ENCODE peak calls at places on chromosomes 2 and 18, in ten cellular contexts. One of them, this sample, is unnamed.
A peak's percentile ranks its signal among the peaks of the same experiment; 100 is the strongest.

GRCh38 chr2:231099918-231100317 is 24.9 kb downstream of the HTR2B start:
- DNase-seq in GM12891: no peak
- DNase-seq in astrocyte of the cerebellum: no peak
- DNase-seq in left lung: no peak
- DNase-seq in OCI-M1: no peak
- DNase-seq in GM12865: peak; percentile 5
- DNase-seq in choroid plexus epithelial cell: no peak
- DNase-seq in NCI-H748 treated with DMSO at 0.1 percent for 48 hours: no peak
- DNase-seq in type B pancreatic cell: no peak
- DNase-seq in ecto neural progenitor cell: no peak
- DNase-seq in this sample: no peak

GRCh38 chr2:71833272-71833671 is 314.4 kb downstream of the CYP26B1 start:
- DNase-seq in GM12891: no peak
- DNase-seq in astrocyte of the cerebellum: no peak
- DNase-seq in left lung: no peak
- DNase-seq in OCI-M1: no peak
- DNase-seq in GM12865: no peak
- DNase-seq in choroid plexus epithelial cell: no peak
- DNase-seq in NCI-H748 treated with DMSO at 0.1 percent for 48 hours: no peak
- DNase-seq in type B pancreatic cell: no peak
- DNase-seq in ecto neural progenitor cell: no peak
- DNase-seq in this sample: no peak

GRCh38 chr18:21896732-21897336 is 156.2 kb downstream of the MIB1 start:
- DNase-seq in GM12891: no peak
- DNase-seq in astrocyte of the cerebellum: no peak
- DNase-seq in left lung: no peak
- DNase-seq in OCI-M1: no peak
- DNase-seq in GM12865: no peak
- DNase-seq in choroid plexus epithelial cell: no peak
- DNase-seq in NCI-H748 treated with DMSO at 0.1 percent for 48 hours: no peak
- DNase-seq in type B pancreatic cell: no peak
- DNase-seq in ecto neural progenitor cell: no peak
- DNase-seq in this sample: no peak

GRCh38 chr2:58541511-58541910 is 300.4 kb upstream of the FANCL start:
- DNase-seq in GM12891: no peak
- DNase-seq in astrocyte of the cerebellum: no peak
- DNase-seq in left lung: no peak
- DNase-seq in OCI-M1: no peak
- DNase-seq in GM12865: no peak
- DNase-seq in choroid plexus epithelial cell: no peak
- DNase-seq in NCI-H748 treated with DMSO at 0.1 percent for 48 hours: no peak
- DNase-seq in type B pancreatic cell: no peak
- DNase-seq in ecto neural progenitor cell: no peak
- DNase-seq in this sample: no peak

GRCh38 chr2:140502951-140503630 is 1627.7 kb downstream of the LRP1B start:
- DNase-seq in GM12891: no peak
- DNase-seq in astrocyte of the cerebellum: peak; percentile 85
- DNase-seq in left lung: no peak
- DNase-seq in OCI-M1: peak; percentile 75
- DNase-seq in GM12865: no peak
- DNase-seq in choroid plexus epithelial cell: peak; percentile 78
- DNase-seq in NCI-H748 treated with DMSO at 0.1 percent for 48 hours: no peak
- DNase-seq in type B pancreatic cell: no peak
- DNase-seq in ecto neural progenitor cell: no peak
- DNase-seq in this sample: no peak

GRCh38 chr18:76805221-76805620 is 17.1 kb upstream of the ZNF236 start:
- DNase-seq in GM12891: no peak
- DNase-seq in astrocyte of the cerebellum: no peak
- DNase-seq in left lung: no peak
- DNase-seq in OCI-M1: peak; percentile 28
- DNase-seq in GM12865: no peak
- DNase-seq in choroid plexus epithelial cell: peak; percentile 59
- DNase-seq in NCI-H748 treated with DMSO at 0.1 percent for 48 hours: no peak
- DNase-seq in type B pancreatic cell: no peak
- DNase-seq in ecto neural progenitor cell: no peak
- DNase-seq in this sample: no peak

GRCh38 chr2:36455788-36456187 is 100.2 kb downstream of the CRIM1 start:
- DNase-seq in GM12891: no peak
- DNase-seq in astrocyte of the cerebellum: no peak
- DNase-seq in left lung: no peak
- DNase-seq in OCI-M1: no peak
- DNase-seq in GM12865: no peak
- DNase-seq in choroid plexus epithelial cell: peak; percentile 43
- DNase-seq in NCI-H748 treated with DMSO at 0.1 percent for 48 hours: no peak
- DNase-seq in type B pancreatic cell: no peak
- DNase-seq in ecto neural progenitor cell: no peak
- DNase-seq in this sample: no peak

GRCh38 chr2:184597571-184597980 is 753 bp upstream of the ZNF804A start:
- DNase-seq in GM12891: no peak
- DNase-seq in astrocyte of the cerebellum: peak; percentile 42
- DNase-seq in left lung: peak; percentile 53
- DNase-seq in OCI-M1: peak; percentile 82
- DNase-seq in GM12865: peak; percentile 4
- DNase-seq in choroid plexus epithelial cell: peak; percentile 54
- DNase-seq in NCI-H748 treated with DMSO at 0.1 percent for 48 hours: peak; percentile 60
- DNase-seq in type B pancreatic cell: no peak
- DNase-seq in ecto neural progenitor cell: peak; percentile 62
- DNase-seq in this sample: peak; percentile 24

GRCh38 chr2:101546376-101547058 is 71.6 kb upstream of the RFX8 start:
- DNase-seq in GM12891: no peak
- DNase-seq in astrocyte of the cerebellum: peak; percentile 63
- DNase-seq in left lung: no peak
- DNase-seq in OCI-M1: no peak
- DNase-seq in GM12865: no peak
- DNase-seq in choroid plexus epithelial cell: peak; percentile 52
- DNase-seq in NCI-H748 treated with DMSO at 0.1 percent for 48 hours: no peak
- DNase-seq in type B pancreatic cell: no peak
- DNase-seq in ecto neural progenitor cell: no peak
- DNase-seq in this sample: no peak

GRCh38 chr2:104862061-104862941 is 8.4 kb downstream of the POU3F3 start:
- DNase-seq in GM12891: no peak
- DNase-seq in astrocyte of the cerebellum: no peak
- DNase-seq in left lung: peak; percentile 65
- DNase-seq in OCI-M1: no peak
- DNase-seq in GM12865: no peak
- DNase-seq in choroid plexus epithelial cell: no peak
- DNase-seq in NCI-H748 treated with DMSO at 0.1 percent for 48 hours: peak; percentile 7
- DNase-seq in type B pancreatic cell: no peak
- DNase-seq in ecto neural progenitor cell: peak; percentile 70
- DNase-seq in this sample: no peak

GRCh38 chr2:72439892-72440291 is 292.2 kb upstream of the CYP26B1 start:
- DNase-seq in GM12891: no peak
- DNase-seq in astrocyte of the cerebellum: no peak
- DNase-seq in left lung: no peak
- DNase-seq in OCI-M1: no peak
- DNase-seq in GM12865: no peak
- DNase-seq in choroid plexus epithelial cell: no peak
- DNase-seq in NCI-H748 treated with DMSO at 0.1 percent for 48 hours: no peak
- DNase-seq in type B pancreatic cell: no peak
- DNase-seq in ecto neural progenitor cell: no peak
- DNase-seq in this sample: no peak

GRCh38 chr2:215609089-215610032 is 173.5 kb upstream of the FN1 start:
- DNase-seq in GM12891: no peak
- DNase-seq in astrocyte of the cerebellum: no peak
- DNase-seq in left lung: no peak
- DNase-seq in OCI-M1: no peak
- DNase-seq in GM12865: no peak
- DNase-seq in choroid plexus epithelial cell: peak; percentile 96
- DNase-seq in NCI-H748 treated with DMSO at 0.1 percent for 48 hours: no peak
- DNase-seq in type B pancreatic cell: no peak
- DNase-seq in ecto neural progenitor cell: no peak
- DNase-seq in this sample: no peak

GRCh38 chr2:8252997-8253694 is 428.7 kb upstream of the ID2 start:
- DNase-seq in GM12891: no peak
- DNase-seq in astrocyte of the cerebellum: no peak
- DNase-seq in left lung: no peak
- DNase-seq in OCI-M1: no peak
- DNase-seq in GM12865: peak; percentile 81
- DNase-seq in choroid plexus epithelial cell: no peak
- DNase-seq in NCI-H748 treated with DMSO at 0.1 percent for 48 hours: no peak
- DNase-seq in type B pancreatic cell: no peak
- DNase-seq in ecto neural progenitor cell: no peak
- DNase-seq in this sample: no peak

GRCh38 chr2:134869941-134870736 is 31.7 kb downstream of the ACMSD start:
- DNase-seq in GM12891: no peak
- DNase-seq in astrocyte of the cerebellum: no peak
- DNase-seq in left lung: no peak
- DNase-seq in OCI-M1: no peak
- DNase-seq in GM12865: no peak
- DNase-seq in choroid plexus epithelial cell: no peak
- DNase-seq in NCI-H748 treated with DMSO at 0.1 percent for 48 hours: no peak
- DNase-seq in type B pancreatic cell: no peak
- DNase-seq in ecto neural progenitor cell: no peak
- DNase-seq in this sample: no peak

GRCh38 chr2:198314559-198315153 is 510.3 kb downstream of the PLCL1 start:
- DNase-seq in GM12891: no peak
- DNase-seq in astrocyte of the cerebellum: peak; percentile 72
- DNase-seq in left lung: no peak
- DNase-seq in OCI-M1: peak; percentile 84
- DNase-seq in GM12865: peak; percentile 55
- DNase-seq in choroid plexus epithelial cell: peak; percentile 84
- DNase-seq in NCI-H748 treated with DMSO at 0.1 percent for 48 hours: peak; percentile 39
- DNase-seq in type B pancreatic cell: no peak
- DNase-seq in ecto neural progenitor cell: no peak
- DNase-seq in this sample: peak; percentile 55

GRCh38 chr18:35852786-35853185 is 119.7 kb upstream of the RMP24 start:
- DNase-seq in GM12891: no peak
- DNase-seq in astrocyte of the cerebellum: no peak
- DNase-seq in left lung: no peak
- DNase-seq in OCI-M1: no peak
- DNase-seq in GM12865: no peak
- DNase-seq in choroid plexus epithelial cell: no peak
- DNase-seq in NCI-H748 treated with DMSO at 0.1 percent for 48 hours: no peak
- DNase-seq in type B pancreatic cell: no peak
- DNase-seq in ecto neural progenitor cell: no peak
- DNase-seq in this sample: no peak

GRCh38 chr2:650343-651310 is 26.6 kb downstream of the TMEM18 start:
- DNase-seq in GM12891: no peak
- DNase-seq in astrocyte of the cerebellum: no peak
- DNase-seq in left lung: peak; percentile 39
- DNase-seq in OCI-M1: no peak
- DNase-seq in GM12865: no peak
- DNase-seq in choroid plexus epithelial cell: no peak
- DNase-seq in NCI-H748 treated with DMSO at 0.1 percent for 48 hours: no peak
- DNase-seq in type B pancreatic cell: peak; percentile 52
- DNase-seq in ecto neural progenitor cell: peak; percentile 33
- DNase-seq in this sample: no peak

GRCh38 chr2:105977212-105977611 is 216.9 kb downstream of the UXS1 start:
- DNase-seq in GM12891: no peak
- DNase-seq in astrocyte of the cerebellum: peak; percentile 3
- DNase-seq in left lung: no peak
- DNase-seq in OCI-M1: no peak
- DNase-seq in GM12865: no peak
- DNase-seq in choroid plexus epithelial cell: peak; percentile 78
- DNase-seq in NCI-H748 treated with DMSO at 0.1 percent for 48 hours: no peak
- DNase-seq in type B pancreatic cell: no peak
- DNase-seq in ecto neural progenitor cell: no peak
- DNase-seq in this sample: no peak

GRCh38 chr2:235458839-235459273 is 35.0 kb upstream of the AGAP1 start:
- DNase-seq in GM12891: no peak
- DNase-seq in astrocyte of the cerebellum: no peak
- DNase-seq in left lung: no peak
- DNase-seq in OCI-M1: no peak
- DNase-seq in GM12865: no peak
- DNase-seq in choroid plexus epithelial cell: peak; percentile 66
- DNase-seq in NCI-H748 treated with DMSO at 0.1 percent for 48 hours: no peak
- DNase-seq in type B pancreatic cell: no peak
- DNase-seq in ecto neural progenitor cell: no peak
- DNase-seq in this sample: peak; percentile 60

GRCh38 chr2:219206442-219207253 is at the start of gene ZFAND2B:
- DNase-seq in GM12891: peak; percentile 99
- DNase-seq in astrocyte of the cerebellum: peak; percentile 74
- DNase-seq in left lung: peak; percentile 99
- DNase-seq in OCI-M1: peak; percentile 95
- DNase-seq in GM12865: peak; percentile 96
- DNase-seq in choroid plexus epithelial cell: peak; percentile 93
- DNase-seq in NCI-H748 treated with DMSO at 0.1 percent for 48 hours: peak; percentile 90
- DNase-seq in type B pancreatic cell: peak; percentile 97
- DNase-seq in ecto neural progenitor cell: peak; percentile 96
- DNase-seq in this sample: peak; percentile 93

This sample was measured in T47D.